ENCODE peak calls at places on chromosomes 3 and 15, in eight cellular contexts. One of them, this sample, is unnamed.

GRCh38 chr3:152121292-152121654 is 147.5 kb upstream of the MBNL1 start:
- DNase-seq in adrenal gland: no peak
- DNase-seq in CD8-positive, alpha-beta memory T cell: no peak
- DNase-seq in esophagus squamous epithelium: no peak
- DNase-seq in GM23338: no peak
- DNase-seq in heart left ventricle: no peak
- DNase-seq in endodermal cell: no peak
- DNase-seq in neuronal stem cell: no peak
- DNase-seq in this sample: no peak

GRCh38 chr3:37132334-37132733 is 42.0 kb downstream of the LRRFIP2 start:
- DNase-seq in heart left ventricle: no peak
- DNase-seq in endodermal cell: no peak
- DNase-seq in adrenal gland: no peak
- DNase-seq in neuronal stem cell: no peak
- DNase-seq in esophagus squamous epithelium: no peak
- DNase-seq in CD8-positive, alpha-beta memory T cell: no peak
- DNase-seq in GM23338: no peak
- DNase-seq in this sample: no peak

GRCh38 chr3:129829640-129830039 is 63.9 kb downstream of the TMCC1 start:
- DNase-seq in neuronal stem cell: peak; percentile 50
- DNase-seq in CD8-positive, alpha-beta memory T cell: no peak
- DNase-seq in heart left ventricle: peak; percentile 56
- DNase-seq in endodermal cell: peak; percentile 73
- DNase-seq in esophagus squamous epithelium: no peak
- DNase-seq in GM23338: peak; percentile 76
- DNase-seq in adrenal gland: peak; percentile 69
- DNase-seq in this sample: no peak

GRCh38 chr15:100889359-100890058 is 9.9 kb downstream of the ALDH1A3 start:
- DNase-seq in endodermal cell: peak; percentile 44
- DNase-seq in adrenal gland: peak; percentile 20
- DNase-seq in heart left ventricle: peak; percentile 56
- DNase-seq in neuronal stem cell: no peak
- DNase-seq in GM23338: peak; percentile 41
- DNase-seq in CD8-positive, alpha-beta memory T cell: no peak
- DNase-seq in esophagus squamous epithelium: no peak
- DNase-seq in this sample: no peak

GRCh38 chr15:51833782-51834181 is 4.3 kb downstream of the TMOD3 start:
- DNase-seq in endodermal cell: no peak
- DNase-seq in heart left ventricle: no peak
- DNase-seq in esophagus squamous epithelium: no peak
- DNase-seq in GM23338: no peak
- DNase-seq in neuronal stem cell: no peak
- DNase-seq in CD8-positive, alpha-beta memory T cell: no peak
- DNase-seq in adrenal gland: no peak
- DNase-seq in this sample: no peak

GRCh38 chr3:104628185-104628789 is 738.4 kb upstream of the ALCAM start:
- DNase-seq in adrenal gland: no peak
- DNase-seq in neuronal stem cell: peak; percentile 5
- DNase-seq in endodermal cell: no peak
- DNase-seq in GM23338: peak; percentile 80
- DNase-seq in esophagus squamous epithelium: no peak
- DNase-seq in CD8-positive, alpha-beta memory T cell: no peak
- DNase-seq in heart left ventricle: no peak
- DNase-seq in this sample: no peak

GRCh38 chr3:45182915-45183881 is 37.0 kb upstream of the CDCP1 start:
- DNase-seq in neuronal stem cell: no peak
- DNase-seq in esophagus squamous epithelium: no peak
- DNase-seq in GM23338: peak; percentile 43
- DNase-seq in adrenal gland: peak; percentile 54
- DNase-seq in CD8-positive, alpha-beta memory T cell: no peak
- DNase-seq in endodermal cell: peak; percentile 75
- DNase-seq in heart left ventricle: no peak
- DNase-seq in this sample: peak; percentile 55

GRCh38 chr3:130702985-130703384 is 43.6 kb downstream of the PIK3R4 start:
- DNase-seq in adrenal gland: no peak
- DNase-seq in GM23338: no peak
- DNase-seq in esophagus squamous epithelium: no peak
- DNase-seq in CD8-positive, alpha-beta memory T cell: no peak
- DNase-seq in heart left ventricle: no peak
- DNase-seq in neuronal stem cell: no peak
- DNase-seq in endodermal cell: no peak
- DNase-seq in this sample: no peak

GRCh38 chr15:49946681-49947080 is 172.4 kb downstream of the ATP8B4 start:
- DNase-seq in CD8-positive, alpha-beta memory T cell: no peak
- DNase-seq in GM23338: no peak
- DNase-seq in neuronal stem cell: no peak
- DNase-seq in esophagus squamous epithelium: no peak
- DNase-seq in heart left ventricle: no peak
- DNase-seq in adrenal gland: no peak
- DNase-seq in endodermal cell: no peak
- DNase-seq in this sample: no peak

GRCh38 chr15:26572606-26573350 is 200.1 kb downstream of the GABRB3 start:
- DNase-seq in endodermal cell: no peak
- DNase-seq in CD8-positive, alpha-beta memory T cell: no peak
- DNase-seq in neuronal stem cell: no peak
- DNase-seq in esophagus squamous epithelium: no peak
- DNase-seq in adrenal gland: no peak
- DNase-seq in GM23338: no peak
- DNase-seq in heart left ventricle: no peak
- DNase-seq in this sample: no peak

GRCh38 chr3:18412684-18413083 is 12.5 kb downstream of the SATB1 start:
- DNase-seq in esophagus squamous epithelium: no peak
- DNase-seq in adrenal gland: no peak
- DNase-seq in CD8-positive, alpha-beta memory T cell: no peak
- DNase-seq in endodermal cell: no peak
- DNase-seq in neuronal stem cell: no peak
- DNase-seq in GM23338: no peak
- DNase-seq in heart left ventricle: no peak
- DNase-seq in this sample: no peak

GRCh38 chr3:60086811-60087210 is 1037.0 kb upstream of the CFAP20DC start:
- DNase-seq in heart left ventricle: no peak
- DNase-seq in CD8-positive, alpha-beta memory T cell: no peak
- DNase-seq in GM23338: no peak
- DNase-seq in neuronal stem cell: no peak
- DNase-seq in esophagus squamous epithelium: no peak
- DNase-seq in endodermal cell: no peak
- DNase-seq in adrenal gland: no peak
- DNase-seq in this sample: no peak

GRCh38 chr15:70339551-70340517 is 242.1 kb upstream of the TLE3 start:
- DNase-seq in esophagus squamous epithelium: no peak
- DNase-seq in heart left ventricle: peak; percentile 4
- DNase-seq in GM23338: no peak
- DNase-seq in CD8-positive, alpha-beta memory T cell: no peak
- DNase-seq in endodermal cell: peak; percentile 42
- DNase-seq in neuronal stem cell: no peak
- DNase-seq in adrenal gland: no peak
- DNase-seq in this sample: peak; percentile 65

GRCh38 chr15:63998489-63998888 is 47.8 kb downstream of the DAPK2 start:
- DNase-seq in adrenal gland: no peak
- DNase-seq in GM23338: no peak
- DNase-seq in esophagus squamous epithelium: no peak
- DNase-seq in endodermal cell: no peak
- DNase-seq in CD8-positive, alpha-beta memory T cell: no peak
- DNase-seq in heart left ventricle: no peak
- DNase-seq in neuronal stem cell: no peak
- DNase-seq in this sample: no peak

DNA sequence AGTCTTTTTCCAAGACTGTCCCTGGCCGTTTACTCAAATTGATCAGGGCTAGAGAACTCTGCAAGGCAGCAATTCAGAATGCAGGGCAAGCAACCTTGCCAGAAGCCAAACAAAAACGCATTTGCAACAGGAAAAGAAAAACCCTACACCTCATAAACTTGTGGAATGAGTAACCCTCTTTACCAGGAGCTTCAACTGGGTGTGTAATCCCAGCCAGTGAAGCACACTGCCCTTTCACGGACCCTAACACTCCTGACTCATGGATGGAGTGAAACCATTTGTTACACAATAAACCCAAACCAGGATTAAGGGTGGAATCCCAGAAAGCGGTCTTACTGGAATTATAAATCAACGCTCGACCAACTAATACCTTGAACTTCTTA is 14.8 kb upstream of the LDHAL6B start:
- DNase-seq in esophagus squamous epithelium: no peak
- DNase-seq in endodermal cell: no peak
- DNase-seq in adrenal gland: no peak
- DNase-seq in GM23338: no peak
- DNase-seq in CD8-positive, alpha-beta memory T cell: no peak
- DNase-seq in neuronal stem cell: no peak
- DNase-seq in heart left ventricle: no peak
- DNase-seq in this sample: no peak
- H3K36me3 ChIP-seq in esophagus squamous epithelium: peaks cover 84% of the 10 kb centered on the region
- H3K36me3 ChIP-seq in endodermal cell: peaks cover 37% of the 10 kb centered on the region
- H3K36me3 ChIP-seq in adrenal gland: no peaks in the 10 kb centered on the region
- H3K36me3 ChIP-seq in GM23338: peaks cover 21% of the 10 kb centered on the region
- H3K36me3 ChIP-seq in CD8-positive, alpha-beta memory T cell: no peaks in the 10 kb centered on the region
- H3K36me3 ChIP-seq in neuronal stem cell: no peaks in the 10 kb centered on the region
- H3K36me3 ChIP-seq in heart left ventricle: peaks cover 81% of the 10 kb centered on the region
- H3K36me3 ChIP-seq in this sample: peaks cover 68% of the 10 kb centered on the region

GRCh38 chr3:134330895-134331810 is 43.1 kb downstream of the AMOTL2 start:
- DNase-seq in esophagus squamous epithelium: no peak
- DNase-seq in endodermal cell: peak; percentile 77
- DNase-seq in heart left ventricle: no peak
- DNase-seq in neuronal stem cell: no peak
- DNase-seq in CD8-positive, alpha-beta memory T cell: no peak
- DNase-seq in adrenal gland: no peak
- DNase-seq in GM23338: peak; percentile 71
- DNase-seq in this sample: no peak

GRCh38 chr3:134326760-134327593 is 47.3 kb downstream of the AMOTL2 start:
- DNase-seq in heart left ventricle: no peak
- DNase-seq in esophagus squamous epithelium: no peak
- DNase-seq in adrenal gland: no peak
- DNase-seq in CD8-positive, alpha-beta memory T cell: no peak
- DNase-seq in GM23338: peak; percentile 97
- DNase-seq in endodermal cell: peak; percentile 92
- DNase-seq in neuronal stem cell: peak; percentile 64
- DNase-seq in this sample: no peak

GRCh38 chr3:134327594-134327975 is 46.7 kb downstream of the AMOTL2 start:
- DNase-seq in heart left ventricle: no peak
- DNase-seq in CD8-positive, alpha-beta memory T cell: no peak
- DNase-seq in endodermal cell: peak; percentile 55
- DNase-seq in GM23338: no peak
- DNase-seq in esophagus squamous epithelium: no peak
- DNase-seq in neuronal stem cell: no peak
- DNase-seq in adrenal gland: no peak
- DNase-seq in this sample: no peak

GRCh38 chr3:134328147-134328591 is 46.1 kb downstream of the AMOTL2 start:
- DNase-seq in esophagus squamous epithelium: no peak
- DNase-seq in endodermal cell: peak; percentile 65
- DNase-seq in heart left ventricle: no peak
- DNase-seq in adrenal gland: no peak
- DNase-seq in CD8-positive, alpha-beta memory T cell: no peak
- DNase-seq in neuronal stem cell: no peak
- DNase-seq in GM23338: no peak
- DNase-seq in this sample: no peak

GRCh38 chr3:134328846-134329245 is 45.4 kb downstream of the AMOTL2 start:
- DNase-seq in neuronal stem cell: no peak
- DNase-seq in heart left ventricle: no peak
- DNase-seq in endodermal cell: peak; percentile 40
- DNase-seq in esophagus squamous epithelium: no peak
- DNase-seq in GM23338: no peak
- DNase-seq in CD8-positive, alpha-beta memory T cell: no peak
- DNase-seq in adrenal gland: no peak
- DNase-seq in this sample: no peak
- H3K4me1 ChIP-seq in neuronal stem cell: peaks cover 22% of the 10 kb centered on the region
- H3K4me1 ChIP-seq in heart left ventricle: peaks cover 46% of the 10 kb centered on the region
- H3K4me1 ChIP-seq in endodermal cell: peaks cover 37% of the 10 kb centered on the region
- H3K4me1 ChIP-seq in esophagus squamous epithelium: peaks cover 82% of the 10 kb centered on the region
- H3K4me1 ChIP-seq in GM23338: peaks cover 55% of the 10 kb centered on the region
- H3K4me1 ChIP-seq in CD8-positive, alpha-beta memory T cell: no peaks in the 10 kb centered on the region
- H3K4me1 ChIP-seq in adrenal gland: no peaks in the 10 kb centered on the region
- H3K4me1 ChIP-seq in this sample: peaks cover 68% of the 10 kb centered on the region

DNA sequence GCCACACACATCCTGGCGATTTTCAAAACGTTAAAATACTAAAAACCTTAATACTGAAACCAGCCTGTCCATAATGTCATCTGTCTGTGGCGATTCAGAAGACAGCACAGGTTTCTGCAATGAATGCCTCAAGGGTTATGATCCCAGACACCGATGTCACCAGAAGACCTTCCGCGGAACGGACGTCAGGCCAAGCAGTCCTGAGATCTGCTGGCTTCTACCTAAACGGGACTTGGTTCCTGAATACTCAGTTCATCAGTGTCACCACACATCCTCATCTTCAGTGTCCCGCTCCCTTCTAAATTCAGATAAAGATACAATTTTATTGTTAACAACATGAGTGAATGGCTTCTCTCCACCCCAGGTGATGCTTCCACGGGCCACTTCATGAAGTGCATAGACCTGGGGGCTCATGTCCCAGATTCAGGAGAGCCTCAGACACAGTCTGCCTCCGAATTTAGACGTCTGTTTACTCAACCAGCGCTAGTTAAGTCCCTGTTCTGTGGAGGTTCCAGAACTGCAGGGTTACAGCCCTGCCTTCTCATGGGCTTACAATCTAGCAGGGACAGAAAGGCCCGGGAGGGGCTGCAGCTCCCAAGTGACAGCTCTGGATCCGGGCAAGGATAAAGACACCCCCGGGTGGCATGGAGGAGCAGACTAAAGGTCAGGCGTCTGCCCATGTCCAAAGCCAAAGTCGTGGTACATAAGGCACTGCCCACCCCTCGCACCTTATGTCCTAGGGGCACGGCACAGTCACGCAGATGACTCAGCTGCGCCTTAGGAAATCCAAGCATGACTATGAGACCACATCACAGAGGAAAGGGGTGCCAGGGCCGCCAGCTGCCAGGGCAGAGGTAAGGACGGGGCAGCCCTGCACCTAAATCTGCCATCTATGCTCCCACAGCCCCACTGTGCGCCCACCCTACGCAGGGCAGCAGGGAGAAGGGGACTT is 75.9 kb downstream of the VGLL4 start:
- DNase-seq in adrenal gland: peak; percentile 90
- DNase-seq in esophagus squamous epithelium: no peak
- DNase-seq in CD8-positive, alpha-beta memory T cell: no peak
- DNase-seq in neuronal stem cell: no peak
- DNase-seq in GM23338: no peak
- DNase-seq in heart left ventricle: no peak
- DNase-seq in endodermal cell: no peak
- DNase-seq in this sample: no peak
- H3K36me3 ChIP-seq in adrenal gland: peaks cover 28% of the 10 kb centered on the region
- H3K36me3 ChIP-seq in esophagus squamous epithelium: peaks cover 72% of the 10 kb centered on the region
- H3K36me3 ChIP-seq in CD8-positive, alpha-beta memory T cell: peaks cover 4% of the 10 kb centered on the region
- H3K36me3 ChIP-seq in neuronal stem cell: peaks cover 22% of the 10 kb centered on the region
- H3K36me3 ChIP-seq in GM23338: no peaks in the 10 kb centered on the region
- H3K36me3 ChIP-seq in heart left ventricle: peaks cover 41% of the 10 kb centered on the region
- H3K36me3 ChIP-seq in endodermal cell: peaks cover 24% of the 10 kb centered on the region
- H3K36me3 ChIP-seq in this sample: peaks cover 40% of the 10 kb centered on the region

DNA sequence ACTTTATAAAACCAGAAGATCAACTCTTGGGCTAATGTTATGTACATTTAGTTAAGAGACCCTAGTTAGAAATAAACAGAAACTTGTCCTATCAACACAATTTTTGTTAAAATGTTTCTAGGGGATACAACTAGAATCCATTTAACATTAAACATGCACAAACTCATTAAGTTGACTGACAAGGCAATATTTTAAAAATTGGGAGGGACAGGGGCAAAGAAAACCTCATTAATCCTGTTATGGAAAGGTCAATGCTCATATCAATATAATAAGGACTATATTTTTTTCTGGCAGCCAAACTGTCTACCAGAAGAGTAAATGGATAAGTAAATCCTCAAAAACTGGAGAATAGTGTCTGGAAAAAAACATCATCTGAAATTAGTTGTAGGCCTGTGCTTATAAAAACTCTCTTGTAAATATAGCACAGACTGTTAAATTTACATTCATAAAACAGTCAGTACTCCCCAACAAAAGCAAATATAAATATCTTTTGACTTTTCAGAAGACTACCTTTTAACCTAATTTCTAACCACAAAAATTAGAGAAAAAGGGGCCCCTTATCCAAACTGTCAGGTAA is 4.4 kb downstream of the TRA2B start:
- DNase-seq in GM23338: no peak
- DNase-seq in adrenal gland: no peak
- DNase-seq in heart left ventricle: no peak
- DNase-seq in CD8-positive, alpha-beta memory T cell: no peak
- DNase-seq in neuronal stem cell: no peak
- DNase-seq in endodermal cell: no peak
- DNase-seq in esophagus squamous epithelium: no peak
- DNase-seq in this sample: no peak
- H3K4me1 ChIP-seq in GM23338: peaks cover 61% of the 10 kb centered on the region
- H3K4me1 ChIP-seq in adrenal gland: peaks cover 70% of the 10 kb centered on the region
- H3K4me1 ChIP-seq in heart left ventricle: peaks cover 51% of the 10 kb centered on the region
- H3K4me1 ChIP-seq in CD8-positive, alpha-beta memory T cell: peaks cover 66% of the 10 kb centered on the region
- H3K4me1 ChIP-seq in neuronal stem cell: peaks cover 39% of the 10 kb centered on the region
- H3K4me1 ChIP-seq in endodermal cell: peaks cover 10% of the 10 kb centered on the region
- H3K4me1 ChIP-seq in esophagus squamous epithelium: peaks cover 83% of the 10 kb centered on the region
- H3K4me1 ChIP-seq in this sample: peaks cover 71% of the 10 kb centered on the region

This sample was measured in lower lobe of right lung.